ENCODE peak calls at places on chromosomes 4 and X, in ten cellular contexts. O, C, Y, R, S, U, X, Q, F and N are unnamed samples.

GRCh38 chr4:106898621-106899230 is 137.4 kb downstream of the DKK2 start:
- DNase-seq in O (peak; percentile 20), C (peak; percentile 69), Y (peak; percentile 23), R (peak; percentile 38), S (no peak), U (no peak), X (peak; percentile 61), Q (peak; percentile 51), F (peak; percentile 24), N (peak; percentile 48)

GRCh38 chrX:130680164-130681035 is 222.6 kb downstream of the ENOX2 start:
- DNase-seq in O (no peak), C (no peak), Y (no peak), R (no peak), S (no peak), U (no peak), X (no peak), Q (no peak), F (peak; percentile 8), N (no peak)

GRCh38 chr4:105896461-105896939 is 1.2 kb downstream of the NPNT start:
- DNase-seq in O (peak; percentile 12), C (no peak), Y (no peak), R (no peak), S (no peak), U (no peak), X (no peak), Q (no peak), F (no peak), N (peak; percentile 39)

GRCh38 chr4:16492872-16493271 is 266.6 kb upstream of the TAPT1 start:
- DNase-seq in O (no peak), C (no peak), Y (no peak), R (no peak), S (no peak), U (no peak), X (no peak), Q (no peak), F (no peak), N (no peak)

GRCh38 chr4:150329338-150329737 is 251.1 kb downstream of the DCLK2 start:
- DNase-seq in O (no peak), C (no peak), Y (no peak), R (no peak), S (no peak), U (no peak), X (no peak), Q (no peak), F (no peak), N (no peak)

GRCh38 chrX:9683350-9683749 is 82.3 kb downstream of the GPR143 start:
- DNase-seq in O (no peak), C (no peak), Y (no peak), R (no peak), S (no peak), U (no peak), X (no peak), Q (no peak), F (no peak), N (no peak)

GRCh38 chr4:98932539-98932938 is 3.6 kb upstream of the EIF4E start:
- DNase-seq in O (no peak), C (peak; percentile 36), Y (no peak), R (no peak), S (no peak), U (no peak), X (no peak), Q (no peak), F (no peak), N (no peak)

GRCh38 chr4:20347526-20347925 is 95.8 kb downstream of the SLIT2 start:
- DNase-seq in O (no peak), C (no peak), Y (no peak), R (no peak), S (no peak), U (no peak), X (no peak), Q (no peak), F (no peak), N (no peak)

GRCh38 chrX:18873189-18873791 is 110.6 kb downstream of the PHKA2 start:
- DNase-seq in O (no peak), C (no peak), Y (no peak), R (no peak), S (no peak), U (no peak), X (no peak), Q (no peak), F (no peak), N (no peak)

GRCh38 chr4:81389720-81390119 is 82.0 kb downstream of the RASGEF1B start:
- DNase-seq in O (no peak), C (no peak), Y (no peak), R (no peak), S (no peak), U (no peak), X (no peak), Q (no peak), F (no peak), N (no peak)

GRCh38 chr4:152614337-152614736 is 65.5 kb downstream of the TMEM154 start:
- DNase-seq in O (no peak), C (no peak), Y (no peak), R (no peak), S (no peak), U (no peak), X (no peak), Q (no peak), F (no peak), N (no peak)

GRCh38 chr4:6085028-6085942 is 67.1 kb upstream of the C4orf50 start:
- DNase-seq in O (no peak), C (no peak), Y (no peak), R (no peak), S (no peak), U (no peak), X (no peak), Q (no peak), F (no peak), N (no peak)

GRCh38 chr4:54930226-54930625 is 195.2 kb downstream of the KDR start:
- DNase-seq in O (no peak), C (peak; percentile 7), Y (no peak), R (no peak), S (no peak), U (no peak), X (no peak), Q (no peak), F (no peak), N (peak; percentile 6)

GRCh38 chrX:67619253-67619652 is 75.4 kb downstream of the AR start:
- DNase-seq in O (no peak), C (no peak), Y (no peak), R (no peak), S (no peak), U (no peak), X (no peak), Q (no peak), F (no peak), N (peak; percentile 7)

GRCh38 chrX:103536071-103536470 is 16.8 kb upstream of the RAB40A start:
- DNase-seq in O (no peak), C (no peak), Y (no peak), R (no peak), S (no peak), U (no peak), X (no peak), Q (no peak), F (no peak), N (no peak)

GRCh38 chrX:53374923-53375322 is 47.5 kb downstream of the SMC1A start:
- DNase-seq in O (no peak), C (peak; percentile 48), Y (no peak), R (no peak), S (no peak), U (no peak), X (no peak), Q (no peak), F (no peak), N (no peak)
- TF ChIP-seq CTCF in O (no peak), C (peak; percentile 25), Y (no peak), R (no peak), S (no peak), U (no peak), X (no peak), Q (peak; percentile 22), F (no peak), N (no peak)

GRCh38 chr4:80216100-80216761 is 18.9 kb downstream of the PRDM8 start:
- DNase-seq in O (no peak), C (peak; percentile 77), Y (no peak), R (no peak), S (no peak), U (no peak), X (no peak), Q (no peak), F (no peak), N (no peak)

GRCh38 chr4:80219301-80220025 is 22.2 kb downstream of the PRDM8 start:
- DNase-seq in O (no peak), C (no peak), Y (no peak), R (no peak), S (no peak), U (no peak), X (no peak), Q (no peak), F (no peak), N (no peak)

GRCh38 chr4:80210549-80210948 is 13.2 kb downstream of the PRDM8 start:
- DNase-seq in O (no peak), C (no peak), Y (no peak), R (no peak), S (no peak), U (no peak), X (no peak), Q (no peak), F (no peak), N (no peak)

GRCh38 chr4:80213117-80213815 is 16.0 kb downstream of the PRDM8 start:
- DNase-seq in O (no peak), C (no peak), Y (no peak), R (no peak), S (no peak), U (no peak), X (no peak), Q (no peak), F (no peak), N (no peak)

GRCh38 chr4:80215449-80216052 is 18.2 kb downstream of the PRDM8 start:
- DNase-seq in O (peak; percentile 29), C (peak; percentile 56), Y (no peak), R (peak; percentile 25), S (no peak), U (no peak), X (no peak), Q (peak; percentile 40), F (no peak), N (no peak)
- TF ChIP-seq CTCF in O (peak; percentile 63), C (peak; percentile 6), Y (peak; percentile 80), R (peak; percentile 61), S (no peak), U (peak; percentile 84), X (peak; percentile 69), Q (peak; percentile 93), F (peak; percentile 54), N (peak; percentile 15)

GRCh38 chr4:84470204-84470785 is 28.8 kb downstream of the NKX6-1 start:
- DNase-seq in O (no peak), C (peak; percentile 31), Y (no peak), R (no peak), S (no peak), U (no peak), X (peak; percentile 25), Q (peak; percentile 1), F (no peak), N (peak; percentile 18)
- TF ChIP-seq CTCF in O (no peak), C (peak; percentile 31), Y (no peak), R (no peak), S (no peak), U (no peak), X (no peak), Q (peak; percentile 46), F (peak; percentile 18), N (no peak)

DNA sequence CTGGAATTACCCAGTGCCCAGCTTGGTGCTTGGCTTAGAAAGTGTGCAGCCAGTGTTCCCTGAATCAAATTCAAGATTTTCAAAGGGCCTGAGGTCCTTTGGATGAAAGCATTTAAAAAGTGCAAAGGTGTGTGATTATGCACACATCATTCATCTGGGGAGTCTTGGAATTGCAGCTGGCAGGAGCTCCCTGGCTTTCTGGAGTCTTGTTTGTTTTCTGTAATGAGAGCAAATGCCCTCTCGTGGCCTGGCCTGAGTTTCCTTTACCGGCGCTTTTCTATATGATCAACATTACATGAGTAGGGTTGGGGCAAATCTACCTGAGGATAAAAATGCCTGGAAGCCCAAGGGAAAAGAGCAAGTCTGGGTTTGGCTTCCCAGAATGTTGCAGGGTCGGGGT is 24.6 kb upstream of the SORCS2 start:
- DNase-seq in O (no peak), C (no peak), Y (no peak), R (no peak), S (no peak), U (no peak), X (no peak), Q (no peak), F (no peak), N (no peak)
- TF ChIP-seq CTCF in O (no peak), C (no peak), Y (peak; percentile 44), R (peak; percentile 32), S (no peak), U (no peak), X (no peak), Q (no peak), F (no peak), N (no peak)